ENCODE peak calls at places on chromosomes 11 and 22, in ten cellular contexts. One of them, this sample, is unnamed.

GRCh38 chr22:37278261-37278660 is 4.0 kb upstream of the CYTH4 start:
- DNase-seq in tibial artery: no peak
- DNase-seq in hypothalamus: no peak
- DNase-seq in amygdala: no peak
- DNase-seq in anterior cingulate cortex: no peak
- DNase-seq in endothelial cell: no peak
- DNase-seq in ELR: no peak
- DNase-seq in activated naive CD8-positive, alpha-beta T cell treated with anti-CD3 and anti-CD28 coated beads for 36 hours: no peak
- DNase-seq in heart right ventricle: no peak
- DNase-seq in astrocyte of the spinal cord: no peak
- DNase-seq in this sample: no peak

GRCh38 chr11:13116491-13116890 is 107.4 kb downstream of the RASSF10 start:
- DNase-seq in ELR: peak
- DNase-seq in activated naive CD8-positive, alpha-beta T cell treated with anti-CD3 and anti-CD28 coated beads for 36 hours: no peak
- DNase-seq in anterior cingulate cortex: no peak
- DNase-seq in hypothalamus: no peak
- DNase-seq in heart right ventricle: no peak
- DNase-seq in tibial artery: no peak
- DNase-seq in astrocyte of the spinal cord: no peak
- DNase-seq in amygdala: no peak
- DNase-seq in endothelial cell: no peak
- DNase-seq in this sample: no peak

GRCh38 chr11:119550330-119550729 is 127.4 kb upstream of the THY1 start:
- DNase-seq in endothelial cell: no peak
- DNase-seq in activated naive CD8-positive, alpha-beta T cell treated with anti-CD3 and anti-CD28 coated beads for 36 hours: no peak
- DNase-seq in ELR: no peak
- DNase-seq in astrocyte of the spinal cord: no peak
- DNase-seq in anterior cingulate cortex: no peak
- DNase-seq in amygdala: no peak
- DNase-seq in heart right ventricle: no peak
- DNase-seq in tibial artery: no peak
- DNase-seq in hypothalamus: no peak
- DNase-seq in this sample: no peak

GRCh38 chr22:20002098-20002497 is 14.5 kb downstream of the ARVCF start:
- DNase-seq in astrocyte of the spinal cord: no peak
- DNase-seq in heart right ventricle: no peak
- DNase-seq in amygdala: no peak
- DNase-seq in tibial artery: no peak
- DNase-seq in endothelial cell: no peak
- DNase-seq in anterior cingulate cortex: no peak
- DNase-seq in activated naive CD8-positive, alpha-beta T cell treated with anti-CD3 and anti-CD28 coated beads for 36 hours: no peak
- DNase-seq in hypothalamus: no peak
- DNase-seq in ELR: no peak
- DNase-seq in this sample: no peak

GRCh38 chr11:85123752-85124231 is 503.4 kb downstream of the DLG2 start:
- DNase-seq in heart right ventricle: no peak
- DNase-seq in anterior cingulate cortex: no peak
- DNase-seq in ELR: no peak
- DNase-seq in astrocyte of the spinal cord: no peak
- DNase-seq in endothelial cell: no peak
- DNase-seq in tibial artery: no peak
- DNase-seq in activated naive CD8-positive, alpha-beta T cell treated with anti-CD3 and anti-CD28 coated beads for 36 hours: no peak
- DNase-seq in hypothalamus: no peak
- DNase-seq in amygdala: no peak
- DNase-seq in this sample: no peak

GRCh38 chr11:46489668-46490560 is 98.3 kb upstream of the CHRM4 start:
- DNase-seq in tibial artery: no peak
- DNase-seq in heart right ventricle: no peak
- DNase-seq in hypothalamus: no peak
- DNase-seq in ELR: peak
- DNase-seq in anterior cingulate cortex: no peak
- DNase-seq in astrocyte of the spinal cord: peak
- DNase-seq in amygdala: no peak
- DNase-seq in activated naive CD8-positive, alpha-beta T cell treated with anti-CD3 and anti-CD28 coated beads for 36 hours: peak
- DNase-seq in endothelial cell: peak
- DNase-seq in this sample: peak

GRCh38 chr22:32967285-32968101 is 90.7 kb downstream of the SYN3 start:
- DNase-seq in hypothalamus: no peak
- DNase-seq in endothelial cell: no peak
- DNase-seq in astrocyte of the spinal cord: no peak
- DNase-seq in ELR: no peak
- DNase-seq in amygdala: no peak
- DNase-seq in anterior cingulate cortex: no peak
- DNase-seq in heart right ventricle: no peak
- DNase-seq in activated naive CD8-positive, alpha-beta T cell treated with anti-CD3 and anti-CD28 coated beads for 36 hours: no peak
- DNase-seq in tibial artery: no peak
- DNase-seq in this sample: no peak

GRCh38 chr11:3904228-3904627 is 48.8 kb downstream of the STIM1 start:
- DNase-seq in ELR: no peak
- DNase-seq in activated naive CD8-positive, alpha-beta T cell treated with anti-CD3 and anti-CD28 coated beads for 36 hours: no peak
- DNase-seq in amygdala: no peak
- DNase-seq in hypothalamus: no peak
- DNase-seq in heart right ventricle: peak
- DNase-seq in endothelial cell: no peak
- DNase-seq in astrocyte of the spinal cord: no peak
- DNase-seq in anterior cingulate cortex: no peak
- DNase-seq in tibial artery: no peak
- DNase-seq in this sample: no peak

GRCh38 chr11:20601221-20601914 is 2.0 kb downstream of the SLC6A5 start:
- DNase-seq in amygdala: no peak
- DNase-seq in astrocyte of the spinal cord: no peak
- DNase-seq in heart right ventricle: no peak
- DNase-seq in hypothalamus: no peak
- DNase-seq in anterior cingulate cortex: no peak
- DNase-seq in endothelial cell: peak
- DNase-seq in activated naive CD8-positive, alpha-beta T cell treated with anti-CD3 and anti-CD28 coated beads for 36 hours: no peak
- DNase-seq in ELR: no peak
- DNase-seq in tibial artery: no peak
- DNase-seq in this sample: no peak

GRCh38 chr22:42217752-42218280 is 52.6 kb downstream of the TCF20 start:
- DNase-seq in heart right ventricle: no peak
- DNase-seq in tibial artery: no peak
- DNase-seq in ELR: no peak
- DNase-seq in endothelial cell: no peak
- DNase-seq in anterior cingulate cortex: no peak
- DNase-seq in activated naive CD8-positive, alpha-beta T cell treated with anti-CD3 and anti-CD28 coated beads for 36 hours: no peak
- DNase-seq in astrocyte of the spinal cord: no peak
- DNase-seq in amygdala: no peak
- DNase-seq in hypothalamus: no peak
- DNase-seq in this sample: no peak

GRCh38 chr11:15119352-15119751 is 4.6 kb downstream of the INSC start:
- DNase-seq in ELR: no peak
- DNase-seq in hypothalamus: no peak
- DNase-seq in amygdala: no peak
- DNase-seq in heart right ventricle: no peak
- DNase-seq in endothelial cell: no peak
- DNase-seq in astrocyte of the spinal cord: no peak
- DNase-seq in anterior cingulate cortex: no peak
- DNase-seq in tibial artery: no peak
- DNase-seq in activated naive CD8-positive, alpha-beta T cell treated with anti-CD3 and anti-CD28 coated beads for 36 hours: no peak
- DNase-seq in this sample: no peak

GRCh38 chr11:19083166-19083565 is 22.6 kb upstream of the MRGPRX2 start:
- DNase-seq in hypothalamus: no peak
- DNase-seq in endothelial cell: no peak
- DNase-seq in amygdala: no peak
- DNase-seq in heart right ventricle: no peak
- DNase-seq in anterior cingulate cortex: no peak
- DNase-seq in astrocyte of the spinal cord: no peak
- DNase-seq in ELR: no peak
- DNase-seq in tibial artery: no peak
- DNase-seq in activated naive CD8-positive, alpha-beta T cell treated with anti-CD3 and anti-CD28 coated beads for 36 hours: no peak
- DNase-seq in this sample: no peak

GRCh38 chr11:35629914-35630313 is 11.7 kb downstream of the FJX1 start:
- DNase-seq in anterior cingulate cortex: no peak
- DNase-seq in hypothalamus: no peak
- DNase-seq in ELR: peak
- DNase-seq in endothelial cell: no peak
- DNase-seq in heart right ventricle: no peak
- DNase-seq in astrocyte of the spinal cord: peak
- DNase-seq in activated naive CD8-positive, alpha-beta T cell treated with anti-CD3 and anti-CD28 coated beads for 36 hours: no peak
- DNase-seq in amygdala: no peak
- DNase-seq in tibial artery: no peak
- DNase-seq in this sample: no peak

GRCh38 chr11:2428322-2428795 is 16.0 kb downstream of the TRPM5 start:
- DNase-seq in ELR: peak
- DNase-seq in hypothalamus: no peak
- DNase-seq in astrocyte of the spinal cord: peak
- DNase-seq in activated naive CD8-positive, alpha-beta T cell treated with anti-CD3 and anti-CD28 coated beads for 36 hours: peak
- DNase-seq in anterior cingulate cortex: peak
- DNase-seq in heart right ventricle: peak
- DNase-seq in tibial artery: peak
- DNase-seq in endothelial cell: peak
- DNase-seq in amygdala: no peak
- DNase-seq in this sample: peak

GRCh38 chr22:30262917-30263741 is 3.5 kb downstream of the OSM start:
- DNase-seq in hypothalamus: no peak
- DNase-seq in ELR: peak
- DNase-seq in tibial artery: peak
- DNase-seq in endothelial cell: peak
- DNase-seq in amygdala: peak
- DNase-seq in anterior cingulate cortex: peak
- DNase-seq in astrocyte of the spinal cord: peak
- DNase-seq in heart right ventricle: peak
- DNase-seq in activated naive CD8-positive, alpha-beta T cell treated with anti-CD3 and anti-CD28 coated beads for 36 hours: peak
- DNase-seq in this sample: peak

GRCh38 chr22:26671317-26672059 is 14.1 kb downstream of the MIAT start:
- DNase-seq in heart right ventricle: no peak
- DNase-seq in astrocyte of the spinal cord: no peak
- DNase-seq in ELR: no peak
- DNase-seq in amygdala: no peak
- DNase-seq in activated naive CD8-positive, alpha-beta T cell treated with anti-CD3 and anti-CD28 coated beads for 36 hours: peak
- DNase-seq in tibial artery: peak
- DNase-seq in hypothalamus: no peak
- DNase-seq in endothelial cell: no peak
- DNase-seq in anterior cingulate cortex: no peak
- DNase-seq in this sample: no peak

GRCh38 chr11:67464411-67465189 is 4.5 kb downstream of the TMEM134 start:
- DNase-seq in hypothalamus: peak
- DNase-seq in ELR: peak
- DNase-seq in tibial artery: peak
- DNase-seq in anterior cingulate cortex: peak
- DNase-seq in activated naive CD8-positive, alpha-beta T cell treated with anti-CD3 and anti-CD28 coated beads for 36 hours: peak
- DNase-seq in endothelial cell: peak
- DNase-seq in astrocyte of the spinal cord: peak
- DNase-seq in amygdala: peak
- DNase-seq in heart right ventricle: peak
- DNase-seq in this sample: peak

GRCh38 chr22:40107756-40108437 is 69.8 kb upstream of the TNRC6B start:
- DNase-seq in anterior cingulate cortex: peak
- DNase-seq in amygdala: no peak
- DNase-seq in astrocyte of the spinal cord: peak
- DNase-seq in activated naive CD8-positive, alpha-beta T cell treated with anti-CD3 and anti-CD28 coated beads for 36 hours: peak
- DNase-seq in tibial artery: no peak
- DNase-seq in ELR: peak
- DNase-seq in hypothalamus: no peak
- DNase-seq in endothelial cell: no peak
- DNase-seq in heart right ventricle: peak
- DNase-seq in this sample: peak

GRCh38 chr11:9302448-9302847 is 11.9 kb downstream of the TMEM41B start:
- DNase-seq in activated naive CD8-positive, alpha-beta T cell treated with anti-CD3 and anti-CD28 coated beads for 36 hours: no peak
- DNase-seq in tibial artery: no peak
- DNase-seq in anterior cingulate cortex: no peak
- DNase-seq in hypothalamus: no peak
- DNase-seq in ELR: no peak
- DNase-seq in amygdala: no peak
- DNase-seq in heart right ventricle: no peak
- DNase-seq in astrocyte of the spinal cord: no peak
- DNase-seq in endothelial cell: no peak
- DNase-seq in this sample: no peak

GRCh38 chr11:62613275-62613864 is 313 bp downstream of the ROM1 start:
- DNase-seq in hypothalamus: peak
- DNase-seq in amygdala: no peak
- DNase-seq in endothelial cell: peak
- DNase-seq in astrocyte of the spinal cord: no peak
- DNase-seq in tibial artery: no peak
- DNase-seq in ELR: no peak
- DNase-seq in heart right ventricle: no peak
- DNase-seq in anterior cingulate cortex: peak
- DNase-seq in activated naive CD8-positive, alpha-beta T cell treated with anti-CD3 and anti-CD28 coated beads for 36 hours: no peak
- DNase-seq in this sample: no peak

GRCh38 chr11:63832336-63832735 is 6.6 kb upstream of the MARK2 start:
- DNase-seq in hypothalamus: no peak
- DNase-seq in endothelial cell: no peak
- DNase-seq in anterior cingulate cortex: no peak
- DNase-seq in amygdala: no peak
- DNase-seq in activated naive CD8-positive, alpha-beta T cell treated with anti-CD3 and anti-CD28 coated beads for 36 hours: no peak
- DNase-seq in ELR: no peak
- DNase-seq in astrocyte of the spinal cord: no peak
- DNase-seq in heart right ventricle: no peak
- DNase-seq in tibial artery: no peak
- DNase-seq in this sample: no peak

GRCh38 chr11:76230392-76230791 is 24.1 kb upstream of the WNT11 start:
- DNase-seq in anterior cingulate cortex: no peak
- DNase-seq in hypothalamus: no peak
- DNase-seq in amygdala: no peak
- DNase-seq in astrocyte of the spinal cord: no peak
- DNase-seq in activated naive CD8-positive, alpha-beta T cell treated with anti-CD3 and anti-CD28 coated beads for 36 hours: no peak
- DNase-seq in tibial artery: no peak
- DNase-seq in endothelial cell: no peak
- DNase-seq in ELR: no peak
- DNase-seq in heart right ventricle: no peak
- DNase-seq in this sample: no peak

GRCh38 chr11:57345555-57346151 is 7.5 kb downstream of the P2RX3 start:
- DNase-seq in tibial artery: peak
- DNase-seq in hypothalamus: no peak
- DNase-seq in anterior cingulate cortex: peak
- DNase-seq in activated naive CD8-positive, alpha-beta T cell treated with anti-CD3 and anti-CD28 coated beads for 36 hours: peak
- DNase-seq in astrocyte of the spinal cord: peak
- DNase-seq in ELR: peak
- DNase-seq in heart right ventricle: peak
- DNase-seq in amygdala: peak
- DNase-seq in endothelial cell: peak
- DNase-seq in this sample: peak

GRCh38 chr11:65743928-65744698 is 23.5 kb upstream of the RNASEH2C start:
- DNase-seq in endothelial cell: peak
- DNase-seq in anterior cingulate cortex: no peak
- DNase-seq in ELR: peak
- DNase-seq in activated naive CD8-positive, alpha-beta T cell treated with anti-CD3 and anti-CD28 coated beads for 36 hours: peak
- DNase-seq in heart right ventricle: no peak
- DNase-seq in tibial artery: no peak
- DNase-seq in hypothalamus: no peak
- DNase-seq in astrocyte of the spinal cord: peak
- DNase-seq in amygdala: no peak
- DNase-seq in this sample: peak

GRCh38 chr11:73334244-73335203 is 26.4 kb downstream of the ARHGEF17 start:
- DNase-seq in astrocyte of the spinal cord: peak
- DNase-seq in ELR: peak
- DNase-seq in amygdala: no peak
- DNase-seq in endothelial cell: peak
- DNase-seq in heart right ventricle: peak
- DNase-seq in hypothalamus: no peak
- DNase-seq in anterior cingulate cortex: no peak
- DNase-seq in activated naive CD8-positive, alpha-beta T cell treated with anti-CD3 and anti-CD28 coated beads for 36 hours: no peak
- DNase-seq in tibial artery: peak
- DNase-seq in this sample: no peak

GRCh38 chr22:36587289-36588154 is 58.6 kb upstream of the EIF3D start:
- DNase-seq in activated naive CD8-positive, alpha-beta T cell treated with anti-CD3 and anti-CD28 coated beads for 36 hours: no peak
- DNase-seq in heart right ventricle: no peak
- DNase-seq in anterior cingulate cortex: peak
- DNase-seq in astrocyte of the spinal cord: peak
- DNase-seq in hypothalamus: no peak
- DNase-seq in ELR: peak
- DNase-seq in tibial artery: no peak
- DNase-seq in endothelial cell: no peak
- DNase-seq in amygdala: no peak
- DNase-seq in this sample: no peak

GRCh38 chr11:72813740-72814138 is 472 bp upstream of the ATG16L2 start:
- DNase-seq in heart right ventricle: peak
- DNase-seq in ELR: peak
- DNase-seq in endothelial cell: no peak
- DNase-seq in amygdala: no peak
- DNase-seq in astrocyte of the spinal cord: no peak
- DNase-seq in anterior cingulate cortex: no peak
- DNase-seq in tibial artery: peak
- DNase-seq in hypothalamus: peak
- DNase-seq in activated naive CD8-positive, alpha-beta T cell treated with anti-CD3 and anti-CD28 coated beads for 36 hours: peak
- DNase-seq in this sample: peak

GRCh38 chr11:130178441-130178971 is 18.9 kb downstream of the ST14 start:
- DNase-seq in activated naive CD8-positive, alpha-beta T cell treated with anti-CD3 and anti-CD28 coated beads for 36 hours: no peak
- DNase-seq in tibial artery: no peak
- DNase-seq in ELR: no peak
- DNase-seq in heart right ventricle: peak
- DNase-seq in anterior cingulate cortex: no peak
- DNase-seq in astrocyte of the spinal cord: no peak
- DNase-seq in endothelial cell: no peak
- DNase-seq in hypothalamus: no peak
- DNase-seq in amygdala: no peak
- DNase-seq in this sample: no peak